ENCODE peak calls at places on chromosomes 3 and 15, in four cellular contexts. J is A549, I is MM.1S, O is osteoblast. T is an unnamed sample.

GRCh38 chr3:18724456-18724855 is 299.3 kb upstream of the SATB1 start:
- DNase-seq in I (no peak), J (no peak), O (no peak), T (no peak)

GRCh38 chr3:101940521-101940992 is 91.2 kb downstream of the NFKBIZ start:
- DNase-seq in J (no peak), I (no peak), O (no peak), T (no peak)

GRCh38 chr3:170301404-170301803 is 56.1 kb upstream of the SKIL start:
- DNase-seq in O (no peak), I (no peak), J (no peak), T (no peak)

GRCh38 chr15:77021803-77022381 is 27.0 kb downstream of the PSTPIP1 start:
- DNase-seq in J (no peak), I (peak), O (peak), T (peak)

GRCh38 chr3:148873270-148873927 is 8.3 kb downstream of the CPA3 start:
- DNase-seq in I (no peak), J (no peak), O (no peak), T (no peak)

GRCh38 chr3:145807990-145808389 is 353.0 kb downstream of the PLOD2 start:
- DNase-seq in O (no peak), I (no peak), J (no peak), T (no peak)

GRCh38 chr3:148880681-148881080 is 15.6 kb downstream of the CPA3 start:
- DNase-seq in J (peak), O (no peak), I (peak), T (no peak)

GRCh38 chr3:11059090-11059798 is 66.7 kb downstream of the SLC6A1 start:
- DNase-seq in I (peak), O (peak), J (peak), T (peak)

GRCh38 chr3:116929534-116930222 is 220.1 kb downstream of the TUSC7 start:
- DNase-seq in I (no peak), O (no peak), J (no peak), T (no peak)

GRCh38 chr3:65573548-65574116 is 465.1 kb downstream of the MAGI1 start:
- DNase-seq in J (no peak), I (no peak), O (no peak), T (no peak)

GRCh38 chr3:60294181-60294580 is 957.1 kb downstream of the FHIT start:
- DNase-seq in O (no peak), I (no peak), J (no peak), T (no peak)

GRCh38 chr15:62241135-62241770 is 76.2 kb upstream of the C2CD4B start:
- DNase-seq in I (no peak), O (no peak), J (peak), T (no peak)

GRCh38 chr3:101946906-101947305 is 97.6 kb downstream of the NFKBIZ start:
- DNase-seq in O (no peak), I (no peak), J (no peak), T (no peak)

GRCh38 chr15:73957276-73957675 is 31.0 kb downstream of the LOXL1 start:
- DNase-seq in I (no peak), O (peak), J (no peak), T (no peak)

GRCh38 chr15:57534279-57534678 is 57.4 kb upstream of the MYZAP start:
- DNase-seq in J (no peak), I (no peak), O (no peak), T (no peak)

DNA sequence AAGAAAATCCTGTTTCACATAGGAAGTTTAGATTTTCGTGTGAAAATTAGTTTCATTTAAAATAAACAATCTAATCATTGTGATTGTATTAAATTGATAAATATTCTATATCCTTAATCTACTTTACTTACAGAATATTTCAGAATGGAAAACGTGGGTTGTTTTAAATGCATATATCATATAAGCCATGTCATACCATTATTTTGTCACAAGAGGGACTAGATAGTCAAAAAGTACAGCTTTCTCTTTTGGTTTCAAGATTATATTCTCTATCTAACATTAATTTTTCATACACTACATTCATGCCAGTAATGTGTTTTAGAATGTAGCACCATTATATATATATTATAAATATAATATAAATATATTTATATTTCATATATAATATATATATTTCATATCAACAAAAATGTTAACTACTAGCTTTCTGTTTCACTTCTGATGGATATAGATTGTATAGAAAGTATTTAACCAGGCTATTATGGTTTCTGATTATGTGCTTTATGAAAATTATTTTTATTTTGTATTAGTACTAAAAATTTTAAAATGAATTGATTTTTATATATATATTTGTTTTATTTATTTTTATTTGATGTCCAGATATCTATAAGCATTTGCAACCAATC is 45.3 kb downstream of the OSTN start:
- DNase-seq in I (peak), O (no peak), J (no peak), T (peak)
- TF ChIP-seq CTCF in I (peak), O (peak), J (peak), T (peak)

GRCh38 chr15:64770626-64771025 is 4.8 kb downstream of the RBPMS2 start:
- DNase-seq in O (peak), J (no peak), I (no peak), T (no peak)

GRCh38 chr15:64766041-64766440 is 9.3 kb downstream of the RBPMS2 start:
- DNase-seq in I (no peak), J (no peak), O (no peak), T (no peak)

GRCh38 chr15:64763874-64764273 is 11.5 kb downstream of the RBPMS2 start:
- DNase-seq in J (no peak), O (peak), I (no peak), T (no peak)

GRCh38 chr15:64763462-64763861 is 11.9 kb downstream of the RBPMS2 start:
- DNase-seq in J (no peak), I (no peak), O (peak), T (no peak)

DNA sequence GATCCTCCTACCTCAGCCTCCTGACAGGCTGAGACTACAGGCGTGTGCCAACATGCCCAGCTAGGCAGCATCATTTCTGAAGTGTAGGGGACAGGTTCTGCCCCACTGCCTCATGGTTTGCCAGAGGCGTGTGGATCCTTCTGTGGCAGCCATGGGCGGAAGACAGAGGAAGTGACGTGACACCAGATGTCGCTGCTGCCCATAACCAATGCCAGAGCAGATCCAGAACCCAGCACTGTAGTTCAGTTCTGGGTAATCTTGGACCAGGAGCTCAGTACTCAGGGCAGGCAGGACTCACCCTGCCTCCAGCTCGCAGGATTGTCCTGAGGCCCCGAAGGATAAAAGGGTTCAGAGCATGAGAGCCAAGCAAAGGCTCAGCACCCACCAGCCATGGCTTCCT is 8.2 kb downstream of the RBPMS2 start:
- DNase-seq in I (no peak), O (peak), J (no peak), T (no peak)
- TF ChIP-seq CTCF in I (no peak), O (no peak), J (no peak), T (no peak)

GRCh38 chr3:33318709-33319380 is 41.6 kb downstream of the FBXL2 start:
- DNase-seq in O (peak), I (no peak), J (no peak), T (no peak)
- TF ChIP-seq CTCF in O (peak), I (peak), J (peak), T (no peak)

GRCh38 chr3:177468816-177469590 is 271.7 kb upstream of the TBL1XR1 start:
- DNase-seq in I (no peak), J (no peak), O (peak), T (no peak)

GRCh38 chr3:177470200-177470941 is 273.1 kb upstream of the TBL1XR1 start:
- DNase-seq in O (no peak), J (no peak), I (no peak), T (no peak)

GRCh38 chr3:177467268-177467985 is 270.1 kb upstream of the TBL1XR1 start:
- DNase-seq in O (no peak), I (no peak), J (no peak), T (no peak)

GRCh38 chr3:177466076-177466475 is 268.8 kb upstream of the TBL1XR1 start:
- DNase-seq in J (no peak), I (no peak), O (no peak), T (peak)

GRCh38 chr3:177468331-177468730 is 271.0 kb upstream of the TBL1XR1 start:
- DNase-seq in J (no peak), O (peak), I (no peak), T (no peak)
- TF ChIP-seq CTCF in J (no peak), O (no peak), I (no peak), T (no peak)

T was measured in GM10248.